ENCODE peak calls at places on chromosome 10, in nine cellular contexts. One of them, this sample, is unnamed.
A peak's percentile ranks its signal among the peaks of the same experiment; 100 is the strongest.

GRCh38 chr10:121531830-121532178 is 66.4 kb downstream of the FGFR2 start:
- DNase-seq in GM10248: no peak
- DNase-seq in NCI-H2081: no peak
- DNase-seq in activated naive CD8-positive, alpha-beta T cell treated with anti-CD3 and anti-CD28 coated beads, Interleukin-2, amount 10 ng/mL, durations not matched to agents 7 days and 5 days: no peak
- DNase-seq in Right ventricle myocardium inferior: no peak
- DNase-seq in brain microvascular endothelial cell: no peak
- DNase-seq in HTR-8/SVneo: no peak
- DNase-seq in GM18507: no peak
- DNase-seq in T-helper 2 cell: no peak
- DNase-seq in this sample: no peak

GRCh38 chr10:36425140-36425797 is 700.1 kb upstream of the ANKRD30A start:
- DNase-seq in GM10248: no peak
- DNase-seq in NCI-H2081: no peak
- DNase-seq in activated naive CD8-positive, alpha-beta T cell treated with anti-CD3 and anti-CD28 coated beads, Interleukin-2, amount 10 ng/mL, durations not matched to agents 7 days and 5 days: no peak
- DNase-seq in Right ventricle myocardium inferior: no peak
- DNase-seq in brain microvascular endothelial cell: no peak
- DNase-seq in HTR-8/SVneo: no peak
- DNase-seq in GM18507: no peak
- DNase-seq in T-helper 2 cell: no peak
- DNase-seq in this sample: no peak

GRCh38 chr10:32332299-32332750 is 14.6 kb downstream of the EPC1 start:
- DNase-seq in GM10248: peak; percentile 62
- DNase-seq in NCI-H2081: no peak
- DNase-seq in activated naive CD8-positive, alpha-beta T cell treated with anti-CD3 and anti-CD28 coated beads, Interleukin-2, amount 10 ng/mL, durations not matched to agents 7 days and 5 days: peak; percentile 48
- DNase-seq in Right ventricle myocardium inferior: no peak
- DNase-seq in brain microvascular endothelial cell: no peak
- DNase-seq in HTR-8/SVneo: no peak
- DNase-seq in GM18507: peak; percentile 33
- DNase-seq in T-helper 2 cell: peak; percentile 99
- DNase-seq in this sample: no peak

GRCh38 chr10:48550977-48551376 is 53.9 kb downstream of the ARHGAP22 start:
- DNase-seq in GM10248: no peak
- DNase-seq in NCI-H2081: no peak
- DNase-seq in activated naive CD8-positive, alpha-beta T cell treated with anti-CD3 and anti-CD28 coated beads, Interleukin-2, amount 10 ng/mL, durations not matched to agents 7 days and 5 days: no peak
- DNase-seq in Right ventricle myocardium inferior: no peak
- DNase-seq in brain microvascular endothelial cell: no peak
- DNase-seq in HTR-8/SVneo: no peak
- DNase-seq in GM18507: no peak
- DNase-seq in T-helper 2 cell: no peak
- DNase-seq in this sample: no peak

GRCh38 chr10:95560288-95561199 is 627 bp downstream of the SORBS1 start:
- DNase-seq in GM10248: peak; percentile 63
- DNase-seq in NCI-H2081: no peak
- DNase-seq in activated naive CD8-positive, alpha-beta T cell treated with anti-CD3 and anti-CD28 coated beads, Interleukin-2, amount 10 ng/mL, durations not matched to agents 7 days and 5 days: peak; percentile 54
- DNase-seq in Right ventricle myocardium inferior: no peak
- DNase-seq in brain microvascular endothelial cell: peak; percentile 1
- DNase-seq in HTR-8/SVneo: peak; percentile 21
- DNase-seq in GM18507: peak; percentile 33
- DNase-seq in T-helper 2 cell: peak; percentile 48
- DNase-seq in this sample: no peak

GRCh38 chr10:113273151-113273876 is 279.5 kb upstream of the HABP2 start:
- DNase-seq in GM10248: no peak
- DNase-seq in NCI-H2081: no peak
- DNase-seq in activated naive CD8-positive, alpha-beta T cell treated with anti-CD3 and anti-CD28 coated beads, Interleukin-2, amount 10 ng/mL, durations not matched to agents 7 days and 5 days: no peak
- DNase-seq in Right ventricle myocardium inferior: peak; percentile 83
- DNase-seq in brain microvascular endothelial cell: no peak
- DNase-seq in HTR-8/SVneo: no peak
- DNase-seq in GM18507: no peak
- DNase-seq in T-helper 2 cell: no peak
- DNase-seq in this sample: no peak

GRCh38 chr10:49323896-49324270 is 24.9 kb downstream of the C10orf71 start:
- DNase-seq in GM10248: no peak
- DNase-seq in NCI-H2081: no peak
- DNase-seq in activated naive CD8-positive, alpha-beta T cell treated with anti-CD3 and anti-CD28 coated beads, Interleukin-2, amount 10 ng/mL, durations not matched to agents 7 days and 5 days: no peak
- DNase-seq in Right ventricle myocardium inferior: no peak
- DNase-seq in brain microvascular endothelial cell: no peak
- DNase-seq in HTR-8/SVneo: no peak
- DNase-seq in GM18507: no peak
- DNase-seq in T-helper 2 cell: no peak
- DNase-seq in this sample: no peak

GRCh38 chr10:21315321-21316220 is 209.9 kb downstream of the SKIDA1 start:
- DNase-seq in GM10248: no peak
- DNase-seq in NCI-H2081: no peak
- DNase-seq in activated naive CD8-positive, alpha-beta T cell treated with anti-CD3 and anti-CD28 coated beads, Interleukin-2, amount 10 ng/mL, durations not matched to agents 7 days and 5 days: no peak
- DNase-seq in Right ventricle myocardium inferior: peak; percentile 81
- DNase-seq in brain microvascular endothelial cell: peak; percentile 91
- DNase-seq in HTR-8/SVneo: peak; percentile 75
- DNase-seq in GM18507: no peak
- DNase-seq in T-helper 2 cell: no peak
- DNase-seq in this sample: peak; percentile 41

GRCh38 chr10:78277734-78278404 is 244.2 kb downstream of the RPS24 start:
- DNase-seq in GM10248: no peak
- DNase-seq in NCI-H2081: no peak
- DNase-seq in activated naive CD8-positive, alpha-beta T cell treated with anti-CD3 and anti-CD28 coated beads, Interleukin-2, amount 10 ng/mL, durations not matched to agents 7 days and 5 days: no peak
- DNase-seq in Right ventricle myocardium inferior: no peak
- DNase-seq in brain microvascular endothelial cell: peak; percentile 9
- DNase-seq in HTR-8/SVneo: no peak
- DNase-seq in GM18507: no peak
- DNase-seq in T-helper 2 cell: no peak
- DNase-seq in this sample: no peak

GRCh38 chr10:131852161-131852822 is 48.5 kb upstream of the PPP2R2D start:
- DNase-seq in GM10248: no peak
- DNase-seq in NCI-H2081: no peak
- DNase-seq in activated naive CD8-positive, alpha-beta T cell treated with anti-CD3 and anti-CD28 coated beads, Interleukin-2, amount 10 ng/mL, durations not matched to agents 7 days and 5 days: no peak
- DNase-seq in Right ventricle myocardium inferior: no peak
- DNase-seq in brain microvascular endothelial cell: no peak
- DNase-seq in HTR-8/SVneo: no peak
- DNase-seq in GM18507: no peak
- DNase-seq in T-helper 2 cell: no peak
- DNase-seq in this sample: no peak

GRCh38 chr10:1257226-1257625 is 201.0 kb downstream of the WDR37 start:
- DNase-seq in GM10248: no peak
- DNase-seq in NCI-H2081: no peak
- DNase-seq in activated naive CD8-positive, alpha-beta T cell treated with anti-CD3 and anti-CD28 coated beads, Interleukin-2, amount 10 ng/mL, durations not matched to agents 7 days and 5 days: no peak
- DNase-seq in Right ventricle myocardium inferior: no peak
- DNase-seq in brain microvascular endothelial cell: no peak
- DNase-seq in HTR-8/SVneo: no peak
- DNase-seq in GM18507: no peak
- DNase-seq in T-helper 2 cell: no peak
- DNase-seq in this sample: no peak

GRCh38 chr10:22737587-22737986 is 23.2 kb upstream of the PIP4K2A start:
- DNase-seq in GM10248: no peak
- DNase-seq in NCI-H2081: no peak
- DNase-seq in activated naive CD8-positive, alpha-beta T cell treated with anti-CD3 and anti-CD28 coated beads, Interleukin-2, amount 10 ng/mL, durations not matched to agents 7 days and 5 days: no peak
- DNase-seq in Right ventricle myocardium inferior: no peak
- DNase-seq in brain microvascular endothelial cell: peak; percentile 94
- DNase-seq in HTR-8/SVneo: no peak
- DNase-seq in GM18507: no peak
- DNase-seq in T-helper 2 cell: no peak
- DNase-seq in this sample: no peak

GRCh38 chr10:72175166-72175565 is 40.6 kb upstream of the ANAPC16 start:
- DNase-seq in GM10248: no peak
- DNase-seq in NCI-H2081: no peak
- DNase-seq in activated naive CD8-positive, alpha-beta T cell treated with anti-CD3 and anti-CD28 coated beads, Interleukin-2, amount 10 ng/mL, durations not matched to agents 7 days and 5 days: no peak
- DNase-seq in Right ventricle myocardium inferior: no peak
- DNase-seq in brain microvascular endothelial cell: peak; percentile 18
- DNase-seq in HTR-8/SVneo: no peak
- DNase-seq in GM18507: no peak
- DNase-seq in T-helper 2 cell: peak; percentile 7
- DNase-seq in this sample: no peak

GRCh38 chr10:108064856-108065255 is 900.4 kb upstream of the SORCS1 start:
- DNase-seq in GM10248: no peak
- DNase-seq in NCI-H2081: no peak
- DNase-seq in activated naive CD8-positive, alpha-beta T cell treated with anti-CD3 and anti-CD28 coated beads, Interleukin-2, amount 10 ng/mL, durations not matched to agents 7 days and 5 days: no peak
- DNase-seq in Right ventricle myocardium inferior: no peak
- DNase-seq in brain microvascular endothelial cell: no peak
- DNase-seq in HTR-8/SVneo: no peak
- DNase-seq in GM18507: no peak
- DNase-seq in T-helper 2 cell: no peak
- DNase-seq in this sample: no peak

GRCh38 chr10:84331091-84331490 is 2.7 kb downstream of the CCSER2 start:
- DNase-seq in GM10248: no peak
- DNase-seq in NCI-H2081: no peak
- DNase-seq in activated naive CD8-positive, alpha-beta T cell treated with anti-CD3 and anti-CD28 coated beads, Interleukin-2, amount 10 ng/mL, durations not matched to agents 7 days and 5 days: no peak
- DNase-seq in Right ventricle myocardium inferior: no peak
- DNase-seq in brain microvascular endothelial cell: no peak
- DNase-seq in HTR-8/SVneo: no peak
- DNase-seq in GM18507: no peak
- DNase-seq in T-helper 2 cell: peak; percentile 48
- DNase-seq in this sample: no peak

GRCh38 chr10:128180843-128181242 is 54.6 kb upstream of the MKI67 start:
- DNase-seq in GM10248: no peak
- DNase-seq in NCI-H2081: no peak
- DNase-seq in activated naive CD8-positive, alpha-beta T cell treated with anti-CD3 and anti-CD28 coated beads, Interleukin-2, amount 10 ng/mL, durations not matched to agents 7 days and 5 days: peak; percentile 37
- DNase-seq in Right ventricle myocardium inferior: no peak
- DNase-seq in brain microvascular endothelial cell: no peak
- DNase-seq in HTR-8/SVneo: no peak
- DNase-seq in GM18507: no peak
- DNase-seq in T-helper 2 cell: peak; percentile 97
- DNase-seq in this sample: no peak

GRCh38 chr10:21048086-21048485 is 151.0 kb upstream of the NEBL start:
- DNase-seq in GM10248: no peak
- DNase-seq in NCI-H2081: no peak
- DNase-seq in activated naive CD8-positive, alpha-beta T cell treated with anti-CD3 and anti-CD28 coated beads, Interleukin-2, amount 10 ng/mL, durations not matched to agents 7 days and 5 days: no peak
- DNase-seq in Right ventricle myocardium inferior: no peak
- DNase-seq in brain microvascular endothelial cell: no peak
- DNase-seq in HTR-8/SVneo: no peak
- DNase-seq in GM18507: no peak
- DNase-seq in T-helper 2 cell: no peak
- DNase-seq in this sample: peak; percentile 63

GRCh38 chr10:79065853-79066252 is 2.9 kb upstream of the ZMIZ1 start:
- DNase-seq in GM10248: no peak
- DNase-seq in NCI-H2081: no peak
- DNase-seq in activated naive CD8-positive, alpha-beta T cell treated with anti-CD3 and anti-CD28 coated beads, Interleukin-2, amount 10 ng/mL, durations not matched to agents 7 days and 5 days: no peak
- DNase-seq in Right ventricle myocardium inferior: peak; percentile 15
- DNase-seq in brain microvascular endothelial cell: no peak
- DNase-seq in HTR-8/SVneo: no peak
- DNase-seq in GM18507: no peak
- DNase-seq in T-helper 2 cell: no peak
- DNase-seq in this sample: no peak

GRCh38 chr10:6382081-6382480 is 179.3 kb downstream of the PFKFB3 start:
- DNase-seq in GM10248: peak; percentile 39
- DNase-seq in NCI-H2081: no peak
- DNase-seq in activated naive CD8-positive, alpha-beta T cell treated with anti-CD3 and anti-CD28 coated beads, Interleukin-2, amount 10 ng/mL, durations not matched to agents 7 days and 5 days: no peak
- DNase-seq in Right ventricle myocardium inferior: no peak
- DNase-seq in brain microvascular endothelial cell: no peak
- DNase-seq in HTR-8/SVneo: no peak
- DNase-seq in GM18507: no peak
- DNase-seq in T-helper 2 cell: peak; percentile 63
- DNase-seq in this sample: no peak

GRCh38 chr10:97640868-97641811 is 669 bp downstream of the PI4K2A start:
- DNase-seq in GM10248: peak; percentile 41
- DNase-seq in NCI-H2081: no peak
- DNase-seq in activated naive CD8-positive, alpha-beta T cell treated with anti-CD3 and anti-CD28 coated beads, Interleukin-2, amount 10 ng/mL, durations not matched to agents 7 days and 5 days: no peak
- DNase-seq in Right ventricle myocardium inferior: peak; percentile 45
- DNase-seq in brain microvascular endothelial cell: peak; percentile 25
- DNase-seq in HTR-8/SVneo: no peak
- DNase-seq in GM18507: no peak
- DNase-seq in T-helper 2 cell: peak; percentile 39
- DNase-seq in this sample: no peak